ENCODE peak calls at places on chromosomes 13 and 19, in six cellular contexts. W, B, C, G, F and J are unnamed samples.
A peak's percentile ranks its signal among the peaks of the same experiment; 100 is the strongest.

GRCh38 chr13:44072536-44072935 is 192.8 kb downstream of the LACC1 start:
- DNase-seq in W (no peak), B (no peak), C (no peak), G (no peak), F (no peak), J (no peak)

GRCh38 chr19:44808463-44809371 is at the start of gene BCAM:
- DNase-seq in W (peak; percentile 47), B (peak; percentile 41), C (peak; percentile 54), G (peak; percentile 74), F (no peak), J (no peak)

GRCh38 chr19:47540748-47541147 is 25.9 kb upstream of the NAPA start:
- DNase-seq in W (no peak), B (peak; percentile 48), C (peak; percentile 51), G (no peak), F (no peak), J (no peak)

GRCh38 chr19:1647664-1648155 is 4.7 kb downstream of the TCF3 start:
- DNase-seq in W (no peak), B (no peak), C (no peak), G (no peak), F (no peak), J (no peak)

GRCh38 chr13:113668491-113668971 is 1.5 kb downstream of the GRK1 start:
- DNase-seq in W (no peak), B (no peak), C (no peak), G (no peak), F (no peak), J (no peak)

GRCh38 chr19:45125975-45126493 is 33.1 kb downstream of the PPP1R37 start:
- DNase-seq in W (no peak), B (peak; percentile 39), C (peak; percentile 49), G (peak; percentile 92), F (peak; percentile 83), J (peak; percentile 24)

GRCh38 chr19:49971991-49972401 is 11.0 kb upstream of the SIGLEC11 start:
- DNase-seq in W (no peak), B (no peak), C (no peak), G (no peak), F (peak; percentile 41), J (no peak)

GRCh38 chr19:34851277-34851804 is 75.4 kb upstream of the ZNF30 start:
- DNase-seq in W (no peak), B (no peak), C (no peak), G (peak; percentile 40), F (no peak), J (peak; percentile 18)

GRCh38 chr19:44682807-44683206 is 11.5 kb downstream of the CEACAM19 start:
- DNase-seq in W (no peak), B (no peak), C (no peak), G (no peak), F (no peak), J (no peak)

GRCh38 chr13:41500501-41500900 is 43.2 kb downstream of the RGCC start:
- DNase-seq in W (no peak), B (peak; percentile 15), C (no peak), G (no peak), F (no peak), J (no peak)

GRCh38 chr19:35205733-35206323 is 22.7 kb downstream of the FAM187B start:
- DNase-seq in W (no peak), B (no peak), C (no peak), G (no peak), F (no peak), J (no peak)

GRCh38 chr19:1882786-1883692 is 2.3 kb downstream of the ABHD17A start:
- DNase-seq in W (no peak), B (no peak), C (no peak), G (no peak), F (no peak), J (no peak)

GRCh38 chr19:1794424-1795185 is 17.5 kb downstream of the ATP8B3 start:
- DNase-seq in W (no peak), B (no peak), C (no peak), G (no peak), F (no peak), J (no peak)

GRCh38 chr19:34228347-34228746 is 26.0 kb upstream of the GARRE1 start:
- DNase-seq in W (no peak), B (peak; percentile 9), C (peak; percentile 45), G (no peak), F (no peak), J (no peak)

GRCh38 chr19:42176990-42177685 is 40.3 kb downstream of the DEDD2 start:
- DNase-seq in W (peak; percentile 87), B (peak; percentile 73), C (peak; percentile 76), G (peak; percentile 90), F (peak; percentile 97), J (peak; percentile 18)

GRCh38 chr13:85575110-85575509 is 224.1 kb downstream of the SLITRK6 start:
- DNase-seq in W (no peak), B (no peak), C (no peak), G (no peak), F (no peak), J (no peak)

GRCh38 chr19:10269333-10270179 is 1.4 kb upstream of the ICAM1 start:
- DNase-seq in W (peak; percentile 63), B (peak; percentile 62), C (peak; percentile 65), G (peak; percentile 90), F (peak; percentile 95), J (peak; percentile 47)